ENCODE peak calls at places on chromosome 16, in eight cellular contexts. One of them, this sample, is unnamed.

GRCh38 chr16:54245788-54246453 is 40.7 kb downstream of the IRX3 start:
- DNase-seq in HepG2: no peak
- DNase-seq in SK-N-SH: no peak
- DNase-seq in HCT116: no peak
- DNase-seq in K562: no peak
- DNase-seq in HL-60: no peak
- DNase-seq in Panc1: no peak
- DNase-seq in GM23338: no peak
- DNase-seq in this sample: no peak

GRCh38 chr16:64381979-64382378 is 739.9 kb downstream of the CDH11 start:
- DNase-seq in HCT116: no peak
- DNase-seq in Panc1: no peak
- DNase-seq in HL-60: no peak
- DNase-seq in K562: no peak
- DNase-seq in HepG2: no peak
- DNase-seq in GM23338: no peak
- DNase-seq in SK-N-SH: no peak
- DNase-seq in this sample: no peak

GRCh38 chr16:4767872-4768548 is 1.0 kb upstream of the ZNF500 start:
- DNase-seq in HepG2: no peak
- DNase-seq in HCT116: peak; percentile 8
- DNase-seq in SK-N-SH: no peak
- DNase-seq in GM23338: no peak
- DNase-seq in Panc1: no peak
- DNase-seq in K562: peak; percentile 42
- DNase-seq in HL-60: no peak
- DNase-seq in this sample: peak; percentile 50

GRCh38 chr16:19583665-19584300 is 28.3 kb downstream of the VPS35L start:
- DNase-seq in HL-60: peak; percentile 27
- DNase-seq in HCT116: peak; percentile 35
- DNase-seq in K562: peak; percentile 63
- DNase-seq in Panc1: no peak
- DNase-seq in SK-N-SH: peak; percentile 51
- DNase-seq in HepG2: peak; percentile 77
- DNase-seq in GM23338: peak; percentile 72
- DNase-seq in this sample: peak; percentile 30

GRCh38 chr16:20768121-20768520 is 4.3 kb downstream of the ACSM3 start:
- DNase-seq in Panc1: no peak
- DNase-seq in K562: no peak
- DNase-seq in GM23338: no peak
- DNase-seq in HepG2: no peak
- DNase-seq in SK-N-SH: no peak
- DNase-seq in HL-60: no peak
- DNase-seq in HCT116: no peak
- DNase-seq in this sample: no peak

GRCh38 chr16:4940719-4941118 is 3.8 kb upstream of the PPL start:
- DNase-seq in HL-60: no peak
- DNase-seq in SK-N-SH: no peak
- DNase-seq in K562: no peak
- DNase-seq in Panc1: no peak
- DNase-seq in HCT116: no peak
- DNase-seq in HepG2: no peak
- DNase-seq in GM23338: peak; percentile 46
- DNase-seq in this sample: no peak

GRCh38 chr16:705748-706188 is at the start of gene FBXL16:
- DNase-seq in HepG2: no peak
- DNase-seq in SK-N-SH: peak; percentile 98
- DNase-seq in GM23338: peak; percentile 70
- DNase-seq in K562: peak; percentile 76
- DNase-seq in Panc1: no peak
- DNase-seq in HCT116: no peak
- DNase-seq in HL-60: no peak
- DNase-seq in this sample: no peak

GRCh38 chr16:69823831-69824563 is 61.9 kb downstream of the WWP2 start:
- DNase-seq in K562: no peak
- DNase-seq in HCT116: no peak
- DNase-seq in GM23338: no peak
- DNase-seq in SK-N-SH: no peak
- DNase-seq in HL-60: no peak
- DNase-seq in Panc1: no peak
- DNase-seq in HepG2: no peak
- DNase-seq in this sample: no peak

GRCh38 chr16:70681382-70682238 is 4.2 kb downstream of the MTSS2 start:
- DNase-seq in Panc1: no peak
- DNase-seq in SK-N-SH: peak; percentile 51
- DNase-seq in K562: no peak
- DNase-seq in HCT116: no peak
- DNase-seq in HepG2: peak; percentile 92
- DNase-seq in HL-60: no peak
- DNase-seq in GM23338: no peak
- DNase-seq in this sample: no peak

GRCh38 chr16:28186752-28187151 is 25.0 kb downstream of the XPO6 start:
- DNase-seq in HL-60: no peak
- DNase-seq in HCT116: no peak
- DNase-seq in HepG2: no peak
- DNase-seq in Panc1: no peak
- DNase-seq in K562: no peak
- DNase-seq in SK-N-SH: no peak
- DNase-seq in GM23338: no peak
- DNase-seq in this sample: no peak

GRCh38 chr16:4244254-4244812 is 2.5 kb upstream of the SRL start:
- DNase-seq in K562: peak; percentile 95
- DNase-seq in GM23338: no peak
- DNase-seq in HL-60: no peak
- DNase-seq in HCT116: no peak
- DNase-seq in HepG2: no peak
- DNase-seq in Panc1: no peak
- DNase-seq in SK-N-SH: no peak
- DNase-seq in this sample: no peak

GRCh38 chr16:86342161-86342560 is 168.2 kb upstream of the FOXF1 start:
- DNase-seq in SK-N-SH: no peak
- DNase-seq in K562: no peak
- DNase-seq in Panc1: no peak
- DNase-seq in HepG2: no peak
- DNase-seq in HL-60: no peak
- DNase-seq in HCT116: no peak
- DNase-seq in GM23338: no peak
- DNase-seq in this sample: no peak

GRCh38 chr16:88872650-88873331 is 6.3 kb upstream of the PABPN1L start:
- DNase-seq in K562: peak; percentile 36
- DNase-seq in Panc1: no peak
- DNase-seq in HCT116: no peak
- DNase-seq in HepG2: no peak
- DNase-seq in HL-60: no peak
- DNase-seq in SK-N-SH: no peak
- DNase-seq in GM23338: no peak
- DNase-seq in this sample: no peak

GRCh38 chr16:15521390-15521757 is 87.0 kb downstream of the BMERB1 start:
- DNase-seq in K562: no peak
- DNase-seq in GM23338: no peak
- DNase-seq in Panc1: no peak
- DNase-seq in HepG2: no peak
- DNase-seq in SK-N-SH: no peak
- DNase-seq in HCT116: no peak
- DNase-seq in HL-60: no peak
- DNase-seq in this sample: no peak

GRCh38 chr16:2936436-2937011 is 24.8 kb downstream of the FLYWCH1 start:
- DNase-seq in HCT116: no peak
- DNase-seq in K562: no peak
- DNase-seq in SK-N-SH: peak; percentile 14
- DNase-seq in HL-60: no peak
- DNase-seq in Panc1: no peak
- DNase-seq in HepG2: no peak
- DNase-seq in GM23338: no peak
- DNase-seq in this sample: no peak

GRCh38 chr16:85031451-85031850 is 3.9 kb downstream of the KIAA0513 start:
- DNase-seq in HCT116: no peak
- DNase-seq in SK-N-SH: no peak
- DNase-seq in GM23338: no peak
- DNase-seq in K562: no peak
- DNase-seq in HL-60: no peak
- DNase-seq in Panc1: no peak
- DNase-seq in HepG2: no peak
- DNase-seq in this sample: no peak

GRCh38 chr16:79816081-79816497 is 215.6 kb upstream of the MAF start:
- DNase-seq in SK-N-SH: no peak
- DNase-seq in GM23338: no peak
- DNase-seq in Panc1: no peak
- DNase-seq in HL-60: no peak
- DNase-seq in HCT116: no peak
- DNase-seq in HepG2: no peak
- DNase-seq in K562: peak; percentile 29
- DNase-seq in this sample: no peak

GRCh38 chr16:85735225-85735722 is 15.6 kb downstream of the C16orf74 start:
- DNase-seq in GM23338: no peak
- DNase-seq in HepG2: no peak
- DNase-seq in SK-N-SH: no peak
- DNase-seq in K562: no peak
- DNase-seq in HCT116: no peak
- DNase-seq in HL-60: no peak
- DNase-seq in Panc1: no peak
- DNase-seq in this sample: no peak

GRCh38 chr16:90018297-90019200 is 707 bp downstream of the DBNDD1 start:
- DNase-seq in GM23338: peak; percentile 54
- DNase-seq in HL-60: no peak
- DNase-seq in Panc1: no peak
- DNase-seq in HCT116: no peak
- DNase-seq in HepG2: no peak
- DNase-seq in SK-N-SH: peak; percentile 70
- DNase-seq in K562: peak; percentile 53
- DNase-seq in this sample: no peak

GRCh38 chr16:8905168-8905762 is 23.1 kb downstream of the LITAFD start:
- DNase-seq in SK-N-SH: peak; percentile 47
- DNase-seq in HepG2: peak; percentile 59
- DNase-seq in Panc1: peak; percentile 35
- DNase-seq in HL-60: no peak
- DNase-seq in GM23338: peak; percentile 57
- DNase-seq in HCT116: peak; percentile 19
- DNase-seq in K562: peak; percentile 42
- DNase-seq in this sample: peak; percentile 36

GRCh38 chr16:28259091-28259780 is 33.1 kb upstream of the SBK1 start:
- DNase-seq in HL-60: no peak
- DNase-seq in Panc1: no peak
- DNase-seq in HepG2: no peak
- DNase-seq in HCT116: no peak
- DNase-seq in SK-N-SH: peak; percentile 21
- DNase-seq in K562: no peak
- DNase-seq in GM23338: no peak
- DNase-seq in this sample: no peak

GRCh38 chr16:1437606-1438005 is 6.7 kb downstream of the PERCC1 start:
- DNase-seq in Panc1: no peak
- DNase-seq in HCT116: no peak
- DNase-seq in GM23338: no peak
- DNase-seq in SK-N-SH: peak; percentile 68
- DNase-seq in K562: no peak
- DNase-seq in HL-60: no peak
- DNase-seq in HepG2: no peak
- DNase-seq in this sample: no peak

DNA sequence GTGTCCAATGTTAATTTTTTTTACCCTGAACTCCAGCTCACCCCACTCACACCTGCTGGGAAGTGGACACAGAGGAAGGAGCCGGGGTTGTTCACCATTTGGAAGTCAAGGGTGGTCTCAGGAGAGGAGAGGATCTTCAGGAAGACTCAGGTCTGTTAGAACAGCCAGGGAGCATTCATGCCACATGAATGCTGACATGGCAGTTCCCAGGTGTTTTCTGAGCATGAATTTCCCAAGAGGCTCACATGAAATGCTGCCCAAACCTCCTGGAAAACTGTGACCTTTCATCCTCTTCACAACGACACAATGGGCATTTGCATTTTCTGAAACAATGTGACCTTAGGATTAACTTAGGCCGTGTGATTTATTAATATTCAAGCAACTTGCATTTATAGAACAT is 2409.2 kb downstream of the TP53TG3F start:
- DNase-seq in Panc1: no peak
- DNase-seq in GM23338: no peak
- DNase-seq in K562: no peak
- DNase-seq in SK-N-SH: no peak
- DNase-seq in HL-60: no peak
- DNase-seq in HCT116: no peak
- DNase-seq in HepG2: no peak
- DNase-seq in this sample: no peak
- TF ChIP-seq REST in Panc1: no peak
- TF ChIP-seq REST in GM23338: no peak
- TF ChIP-seq REST in K562: no peak
- TF ChIP-seq REST in SK-N-SH: no peak
- TF ChIP-seq REST in HL-60: no peak
- TF ChIP-seq REST in HCT116: no peak
- TF ChIP-seq REST in HepG2: no peak
- TF ChIP-seq REST in this sample: no peak

GRCh38 chr16:56737539-56737938 is 7.6 kb downstream of the NUP93 start:
- DNase-seq in HCT116: no peak
- DNase-seq in K562: no peak
- DNase-seq in HepG2: no peak
- DNase-seq in HL-60: no peak
- DNase-seq in Panc1: no peak
- DNase-seq in GM23338: no peak
- DNase-seq in SK-N-SH: no peak
- DNase-seq in this sample: no peak
- TF ChIP-seq CTCF in HCT116: no peak
- TF ChIP-seq CTCF in K562: no peak
- TF ChIP-seq CTCF in HepG2: no peak
- TF ChIP-seq CTCF in HL-60: no peak
- TF ChIP-seq CTCF in Panc1: no peak
- TF ChIP-seq CTCF in GM23338: no peak
- TF ChIP-seq CTCF in SK-N-SH: no peak
- TF ChIP-seq CTCF in this sample: no peak

DNA sequence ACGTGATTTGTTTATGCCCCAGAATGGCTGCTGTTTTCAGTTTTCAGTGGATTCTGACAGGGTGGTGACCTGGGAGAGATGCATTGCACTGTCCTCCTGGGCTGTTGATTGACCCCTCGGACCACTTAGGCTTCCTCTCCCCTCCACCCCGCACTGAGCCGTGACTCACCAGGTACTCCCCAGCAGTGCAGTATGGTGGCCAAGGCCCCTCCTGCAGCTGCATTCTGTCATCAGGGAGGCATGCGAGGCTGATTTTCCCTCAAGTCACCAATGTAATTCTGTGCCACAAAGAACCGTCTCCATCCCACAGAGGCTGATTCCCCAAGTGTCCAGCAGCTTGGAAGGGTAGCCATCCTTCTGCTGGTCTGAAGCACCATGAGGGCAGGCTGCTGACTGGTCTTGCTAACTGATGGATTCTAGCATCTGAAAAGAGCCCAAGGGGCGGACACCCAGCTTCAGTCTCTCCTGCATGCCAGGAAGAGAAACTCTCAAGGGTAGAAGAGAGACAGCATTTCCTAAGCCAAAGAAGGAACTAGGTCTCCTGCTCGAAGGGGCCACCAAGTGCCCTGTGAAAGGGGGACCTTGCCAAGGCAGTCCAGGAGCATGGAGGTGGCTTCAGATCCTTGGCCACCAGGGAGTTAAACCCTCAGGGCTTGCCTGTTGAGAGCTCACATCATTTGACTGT is 148.1 kb downstream of the SOCS1 start:
- DNase-seq in GM23338: no peak
- DNase-seq in HL-60: no peak
- DNase-seq in HCT116: no peak
- DNase-seq in K562: no peak
- DNase-seq in Panc1: no peak
- DNase-seq in SK-N-SH: no peak
- DNase-seq in HepG2: no peak
- DNase-seq in this sample: no peak
- TF ChIP-seq REST in GM23338: no peak
- TF ChIP-seq REST in HL-60: no peak
- TF ChIP-seq REST in HCT116: no peak
- TF ChIP-seq REST in K562: no peak
- TF ChIP-seq REST in Panc1: no peak
- TF ChIP-seq REST in SK-N-SH: no peak
- TF ChIP-seq REST in HepG2: no peak
- TF ChIP-seq REST in this sample: no peak

GRCh38 chr16:52553322-52553721 is 6.4 kb upstream of the TOX3 start:
- DNase-seq in HCT116: no peak
- DNase-seq in Panc1: no peak
- DNase-seq in GM23338: peak; percentile 41
- DNase-seq in HL-60: no peak
- DNase-seq in SK-N-SH: no peak
- DNase-seq in HepG2: no peak
- DNase-seq in K562: no peak
- DNase-seq in this sample: no peak
- TF ChIP-seq CTCF in HCT116: no peak
- TF ChIP-seq CTCF in Panc1: peak; percentile 28
- TF ChIP-seq CTCF in GM23338: peak; percentile 64
- TF ChIP-seq CTCF in HL-60: peak; percentile 5
- TF ChIP-seq CTCF in SK-N-SH: no peak
- TF ChIP-seq CTCF in HepG2: peak; percentile 57
- TF ChIP-seq CTCF in K562: no peak
- TF ChIP-seq CTCF in this sample: peak; percentile 32